ENCODE peak calls at places on chromosomes 7 and 10, in seven cellular contexts. X is H1, N is SK-N-SH, H is GM12891, O is GM12878, G is K562, M is HepG2. S is an unnamed sample.
A peak's percentile ranks its signal among the peaks of the same experiment; 100 is the strongest.

GRCh38 chr7:69213882-69214281 is 384.4 kb upstream of the AUTS2 start:
- DNase-seq in X (no peak), N (no peak), O (no peak), G (no peak), H (no peak), M (no peak), S (no peak)

GRCh38 chr10:98224509-98224908 is 43.5 kb downstream of the LOXL4 start:
- DNase-seq in N (no peak), H (no peak), X (no peak), G (no peak), O (no peak), M (no peak), S (no peak)

GRCh38 chr7:115008465-115009114 is 86.7 kb downstream of the MDFIC start:
- DNase-seq in H (no peak), O (no peak), N (no peak), M (no peak), G (no peak), X (no peak), S (no peak)

GRCh38 chr7:90825779-90826178 is 229.7 kb downstream of the CDK14 start:
- DNase-seq in O (no peak), N (no peak), M (no peak), G (no peak), X (no peak), H (no peak), S (no peak)

GRCh38 chr7:9822458-9823290 is 1151.0 kb upstream of the PHF14 start:
- DNase-seq in G (no peak), M (no peak), N (no peak), H (no peak), O (no peak), X (no peak), S (no peak)

GRCh38 chr7:130793855-130794618 is 60.0 kb upstream of the KLF14 start:
- DNase-seq in O (no peak), G (no peak), M (peak; percentile 18), N (no peak), X (no peak), H (no peak), S (no peak)

GRCh38 chr7:151740180-151740845 is 136.6 kb downstream of the PRKAG2 start:
- DNase-seq in H (no peak), N (no peak), O (no peak), G (no peak), M (no peak), X (no peak), S (no peak)

GRCh38 chr7:37448057-37448636 is 517 bp downstream of the ELMO1 start:
- DNase-seq in G (no peak), N (peak; percentile 86), H (peak; percentile 36), X (no peak), M (no peak), O (no peak), S (peak; percentile 36)

GRCh38 chr10:20954519-20954918 is 57.4 kb upstream of the NEBL start:
- DNase-seq in G (no peak), H (no peak), N (no peak), X (peak; percentile 21), M (no peak), O (no peak), S (no peak)

GRCh38 chr10:132442636-132443035 is 45.6 kb downstream of the PWWP2B start:
- DNase-seq in G (no peak), M (no peak), X (no peak), O (no peak), H (no peak), N (no peak), S (no peak)

GRCh38 chr10:266974-267425 is 131.7 kb downstream of the ZMYND11 start:
- DNase-seq in M (no peak), H (no peak), G (no peak), X (no peak), N (peak; percentile 43), O (peak; percentile 23), S (no peak)

GRCh38 chr7:105680505-105681187 is 99.4 kb upstream of the EFCAB10 start:
- DNase-seq in X (no peak), N (no peak), M (peak; percentile 68), H (no peak), O (no peak), G (no peak), S (no peak)

GRCh38 chr7:2978403-2978802 is 65.3 kb downstream of the CARD11 start:
- DNase-seq in X (peak; percentile 9), G (no peak), O (peak; percentile 91), N (no peak), H (peak; percentile 53), M (no peak), S (peak; percentile 65)

GRCh38 chr7:140314571-140315480 is 83.5 kb downstream of the SLC37A3 start:
- DNase-seq in N (no peak), H (no peak), G (no peak), X (no peak), M (no peak), O (no peak), S (no peak)

GRCh38 chr7:148611692-148612091 is 21.1 kb downstream of the C7orf33 start:
- DNase-seq in M (no peak), X (peak; percentile 33), G (no peak), N (no peak), O (no peak), H (no peak), S (no peak)

GRCh38 chr10:31000867-31001266 is 30.8 kb downstream of the ZNF438 start:
- DNase-seq in N (no peak), X (no peak), H (no peak), O (no peak), M (no peak), G (no peak), S (no peak)

GRCh38 chr7:149879801-149880738 is 6.3 kb downstream of the ATP6V0E2 start:
- DNase-seq in N (no peak), M (no peak), O (no peak), G (no peak), X (no peak), H (no peak), S (no peak)

GRCh38 chr7:75555736-75556135 is 63.6 kb downstream of the SPDYE5 start:
- DNase-seq in H (no peak), O (no peak), M (no peak), X (no peak), G (no peak), N (no peak), S (no peak)
- TF ChIP-seq TAF1 in H (no peak), O (no peak), M (no peak), X (no peak), G (no peak), N (no peak), S (no peak)

GRCh38 chr10:76640765-76641164 is 996.8 kb downstream of the KCNMA1 start:
- DNase-seq in M (no peak), O (no peak), N (no peak), H (no peak), X (no peak), G (no peak), S (no peak)
- TF ChIP-seq POLR2AphosphoS5 in M (no peak), O (no peak), N (no peak), H (no peak), X (no peak), G (no peak), S (no peak)

GRCh38 chr7:27202741-27203134 is 2.8 kb upstream of the HOXA13 start:
- DNase-seq in O (no peak), X (no peak), H (no peak), N (no peak), G (no peak), M (no peak), S (no peak)

GRCh38 chr7:27202018-27202740 is 2.3 kb upstream of the HOXA13 start:
- DNase-seq in M (no peak), G (no peak), N (no peak), X (no peak), O (no peak), H (no peak), S (no peak)

GRCh38 chr7:27199820-27200760 is at the start of gene HOXA13:
- DNase-seq in X (no peak), G (peak; percentile 61), O (no peak), H (no peak), N (peak; percentile 84), M (no peak), S (no peak)

GRCh38 chr7:27200761-27201230 is 905 bp upstream of the HOXA13 start:
- DNase-seq in O (no peak), N (no peak), H (no peak), M (no peak), G (no peak), X (no peak), S (no peak)

GRCh38 chr7:27201231-27202017 is 1.5 kb upstream of the HOXA13 start:
- DNase-seq in X (no peak), G (no peak), M (no peak), H (no peak), N (no peak), O (no peak), S (no peak)
- TF ChIP-seq TAF1 in X (no peak), G (no peak), M (no peak), H (no peak), N (no peak), O (no peak), S (no peak)

GRCh38 chr7:80910228-80910627 is 8.6 kb downstream of the SEMA3C start:
- DNase-seq in H (no peak), G (no peak), M (no peak), N (no peak), X (no peak), O (no peak), S (no peak)

GRCh38 chr7:80908360-80908797 is 10.5 kb downstream of the SEMA3C start:
- DNase-seq in G (no peak), M (no peak), H (no peak), O (no peak), N (no peak), X (no peak), S (no peak)

GRCh38 chr7:80905334-80905733 is 13.5 kb downstream of the SEMA3C start:
- DNase-seq in N (no peak), M (no peak), O (no peak), X (no peak), G (no peak), H (no peak), S (no peak)

GRCh38 chr7:80907612-80908011 is 11.2 kb downstream of the SEMA3C start:
- DNase-seq in X (no peak), N (no peak), M (no peak), G (no peak), O (no peak), H (no peak), S (no peak)

GRCh38 chr7:80907141-80907601 is 11.7 kb downstream of the SEMA3C start:
- DNase-seq in N (peak; percentile 66), H (no peak), G (no peak), O (no peak), M (no peak), X (no peak), S (no peak)
- TF ChIP-seq POLR2AphosphoS5 in N (peak; percentile 68), H (no peak), G (no peak), O (no peak), M (no peak), X (no peak), S (no peak)

GRCh38 chr10:95277201-95277570 is 13.6 kb downstream of the PDLIM1 start:
- DNase-seq in G (no peak), M (no peak), H (no peak), N (no peak), X (no peak), O (no peak), S (no peak)

GRCh38 chr10:95277614-95278013 is 13.2 kb downstream of the PDLIM1 start:
- DNase-seq in H (no peak), N (no peak), X (no peak), O (no peak), M (no peak), G (no peak), S (no peak)

GRCh38 chr10:95276367-95277200 is 14.2 kb downstream of the PDLIM1 start:
- DNase-seq in N (no peak), M (no peak), G (no peak), H (no peak), O (no peak), X (no peak), S (no peak)

GRCh38 chr10:95275726-95276366 is 15.0 kb downstream of the PDLIM1 start:
- DNase-seq in N (no peak), M (no peak), G (no peak), O (no peak), H (no peak), X (no peak), S (no peak)

GRCh38 chr10:95273393-95274312 is 17.1 kb downstream of the PDLIM1 start:
- DNase-seq in M (peak; percentile 98), N (no peak), O (no peak), G (no peak), H (no peak), X (no peak), S (no peak)
- TF ChIP-seq TAF1 in M (no peak), N (no peak), O (no peak), G (no peak), H (no peak), X (no peak), S (no peak)